ENCODE peak calls at places on chromosome 5, in seven cellular contexts. E, D, P, U, Z, C and H are unnamed samples.

GRCh38 chr5:105506692-105507277 is 1944.2 kb upstream of the NUDT12 start:
- DNase-seq in E (no peak), D (no peak), P (no peak), U (peak; percentile 9), Z (no peak), C (no peak), H (no peak)

GRCh38 chr5:142852361-142852760 is 82.2 kb downstream of the ARHGAP26 start:
- DNase-seq in E (no peak), D (no peak), P (no peak), U (no peak), Z (no peak), C (no peak), H (no peak)

GRCh38 chr5:163846512-163846911 is 341.1 kb downstream of the MAT2B start:
- DNase-seq in E (no peak), D (no peak), P (no peak), U (no peak), Z (no peak), C (no peak), H (no peak)

GRCh38 chr5:59390074-59390659 is 503.4 kb downstream of the PDE4D start:
- DNase-seq in E (no peak), D (no peak), P (no peak), U (peak; percentile 11), Z (peak; percentile 8), C (no peak), H (no peak)

GRCh38 chr5:122341087-122341486 is 29.1 kb downstream of the SNCAIP start:
- DNase-seq in E (no peak), D (no peak), P (no peak), U (no peak), Z (no peak), C (no peak), H (no peak)

GRCh38 chr5:117562647-117563046 is 988.0 kb upstream of the SEMA6A start:
- DNase-seq in E (no peak), D (no peak), P (no peak), U (no peak), Z (no peak), C (no peak), H (no peak)

GRCh38 chr5:141508808-141509611 is 20.1 kb downstream of the PCDHGC5 start:
- DNase-seq in E (peak; percentile 47), D (no peak), P (no peak), U (peak; percentile 93), Z (peak; percentile 88), C (no peak), H (peak; percentile 76)

GRCh38 chr5:61641748-61642565 is 309.9 kb downstream of the ZSWIM6 start:
- DNase-seq in E (no peak), D (no peak), P (no peak), U (peak; percentile 34), Z (no peak), C (no peak), H (no peak)

GRCh38 chr5:95984287-95984938 is 22.8 kb upstream of the ELL2 start:
- DNase-seq in E (no peak), D (no peak), P (no peak), U (peak; percentile 43), Z (no peak), C (no peak), H (no peak)

GRCh38 chr5:140317859-140318258 is 15.0 kb upstream of the PFDN1 start:
- DNase-seq in E (no peak), D (no peak), P (no peak), U (peak; percentile 58), Z (no peak), C (no peak), H (no peak)

GRCh38 chr5:65808261-65808741 is 86.3 kb downstream of the NLN start:
- DNase-seq in E (no peak), D (no peak), P (no peak), U (peak; percentile 51), Z (no peak), C (no peak), H (no peak)

GRCh38 chr5:143693691-143694252 is 118.2 kb upstream of the HMHB1 start:
- DNase-seq in E (no peak), D (no peak), P (no peak), U (no peak), Z (peak; percentile 56), C (no peak), H (no peak)

GRCh38 chr5:150117945-150118560 is 31.7 kb upstream of the CSF1R start:
- DNase-seq in E (no peak), D (no peak), P (peak; percentile 28), U (no peak), Z (no peak), C (no peak), H (no peak)